ENCODE peak calls at places on chromosomes 13 and 19, in seven cellular contexts. C is GF-D8; O is GM04503; X is A549; W is mucosa of descending colon; S is brain microvascular endothelial cell; H is stimulated activated CD4-positive, alpha-beta T cell treated with anti-CD3 and anti-CD28 coated beads, Interleukin-2, amount 100 ng/mL, for 48 hours. D is an unnamed sample.

GRCh38 chr19:22784051-22784450 is at the start of gene ZNF99:
- DNase-seq in W (no peak), X (no peak), C (no peak), H (no peak), O (no peak), S (no peak), D (no peak)

GRCh38 chr19:44850641-44851109 is 4.6 kb downstream of the NECTIN2 start:
- DNase-seq in W (no peak), S (no peak), O (no peak), C (no peak), X (no peak), H (no peak), D (no peak)

GRCh38 chr19:18329035-18329376 is 6.1 kb upstream of the LSM4 start:
- DNase-seq in S (no peak), C (no peak), X (no peak), H (no peak), W (no peak), O (no peak), D (no peak)

GRCh38 chr13:51396352-51396751 is 56.5 kb downstream of the INTS6 start:
- DNase-seq in X (no peak), S (no peak), C (peak), O (peak), W (no peak), H (no peak), D (no peak)

GRCh38 chr19:8610041-8610927 is at the start of gene ADAMTS10:
- DNase-seq in C (no peak), S (peak), X (no peak), H (peak), O (no peak), W (no peak), D (no peak)

GRCh38 chr13:23695711-23696512 is 125.7 kb downstream of the TNFRSF19 start:
- DNase-seq in W (peak), O (no peak), C (no peak), X (no peak), H (peak), S (no peak), D (no peak)

GRCh38 chr13:35765387-35765786 is 288.9 kb upstream of the MAB21L1 start:
- DNase-seq in H (no peak), O (no peak), C (no peak), S (no peak), X (no peak), W (no peak), D (no peak)

GRCh38 chr13:41075034-41075433 is 13.7 kb downstream of the WBP4 start:
- DNase-seq in C (no peak), O (no peak), H (no peak), X (peak), W (no peak), S (no peak), D (no peak)

GRCh38 chr13:114143806-114144605 is 11.6 kb upstream of the RASA3 start:
- DNase-seq in X (peak), C (no peak), O (no peak), H (peak), W (peak), S (no peak), D (no peak)

GRCh38 chr13:21034602-21035190 is 26.7 kb downstream of the LATS2 start:
- DNase-seq in H (no peak), W (no peak), O (no peak), S (peak), X (no peak), C (no peak), D (no peak)

GRCh38 chr19:18940791-18941627 is at the start of gene HOMER3:
- DNase-seq in S (peak), X (peak), H (peak), W (peak), O (no peak), C (peak), D (no peak)

GRCh38 chr13:43196171-43196611 is 172.8 kb downstream of the DNAJC15 start:
- DNase-seq in W (no peak), H (no peak), S (no peak), X (no peak), O (no peak), C (no peak), D (no peak)

GRCh38 chr13:25699600-25699999 is 327.8 kb downstream of the ATP8A2 start:
- DNase-seq in O (no peak), X (no peak), S (no peak), H (no peak), C (no peak), W (no peak), D (no peak)

GRCh38 chr19:31039151-31039550 is 310.1 kb downstream of the TSHZ3 start:
- DNase-seq in C (no peak), X (no peak), W (no peak), O (no peak), S (no peak), H (no peak), D (no peak)

GRCh38 chr13:90386090-90386489 is 961.4 kb upstream of the MIR17HG start:
- DNase-seq in S (no peak), X (no peak), W (no peak), O (no peak), H (no peak), C (no peak), D (no peak)

GRCh38 chr19:33481863-33482262 is 39.7 kb downstream of the PEPD start:
- DNase-seq in H (no peak), W (no peak), X (no peak), O (no peak), C (no peak), S (no peak), D (no peak)

GRCh38 chr13:37934339-37935191 is 65.0 kb upstream of the TRPC4 start:
- DNase-seq in C (no peak), S (no peak), O (no peak), H (no peak), X (no peak), W (no peak), D (no peak)

GRCh38 chr13:45496942-45497341 is 32.2 kb downstream of the COG3 start:
- DNase-seq in H (no peak), C (no peak), O (no peak), S (no peak), W (no peak), X (no peak), D (no peak)

GRCh38 chr13:106503272-106503671 is 32.2 kb downstream of the EFNB2 start:
- DNase-seq in X (no peak), S (no peak), H (no peak), W (no peak), O (no peak), C (no peak), D (no peak)

GRCh38 chr19:43624933-43625332 is 5.5 kb upstream of the ZNF428 start:
- DNase-seq in C (no peak), W (peak), H (peak), X (peak), S (no peak), O (no peak), D (peak)

GRCh38 chr13:111359237-111359915 is 38.9 kb downstream of the TEX29 start:
- DNase-seq in C (no peak), H (no peak), W (no peak), X (no peak), S (no peak), O (no peak), D (no peak)

GRCh38 chr19:49475995-49476880 is 2.2 kb downstream of the FLT3LG start:
- DNase-seq in C (no peak), H (peak), W (peak), S (no peak), O (no peak), X (peak), D (no peak)

GRCh38 chr13:34720618-34721017 is 221.5 kb upstream of the NBEA start:
- DNase-seq in H (no peak), S (no peak), C (no peak), X (no peak), W (no peak), O (no peak), D (no peak)

GRCh38 chr13:113849546-113849945 is 14.3 kb downstream of the GAS6 start:
- DNase-seq in C (no peak), W (no peak), H (no peak), X (no peak), O (no peak), S (no peak), D (no peak)

GRCh38 chr13:89380101-89380500 is 1708.9 kb downstream of the SLITRK5 start:
- DNase-seq in O (no peak), S (no peak), X (peak), W (no peak), H (no peak), C (no peak), D (no peak)

GRCh38 chr19:1717970-1718264 is 35.4 kb upstream of the ONECUT3 start:
- DNase-seq in H (no peak), W (no peak), X (no peak), S (no peak), O (no peak), C (no peak), D (no peak)

GRCh38 chr13:75612354-75612753 is 23.8 kb upstream of the LMO7 start:
- DNase-seq in S (no peak), W (no peak), H (no peak), X (no peak), C (no peak), O (peak), D (no peak)

GRCh38 chr13:83221813-83222241 is 660.4 kb downstream of the SLITRK1 start:
- DNase-seq in O (peak), C (no peak), X (peak), W (no peak), H (no peak), S (peak), D (peak)

GRCh38 chr19:5805465-5806132 is 732 bp downstream of the NRTN start:
- DNase-seq in C (no peak), O (no peak), H (peak), W (peak), X (peak), S (peak), D (no peak)

D was measured in keratinocyte.